ENCODE peak calls at places on chromosomes 16 and 17, in four cellular contexts. S is HEK293T, X is ACHN, U is A549. K is an unnamed sample.

GRCh38 chr16:24499193-24499814 is 40.1 kb upstream of the RBBP6 start:
- DNase-seq in S (peak), X (peak), U (peak), K (peak)

GRCh38 chr17:50883850-50884291 is 17.7 kb upstream of the TOB1 start:
- DNase-seq in S (no peak), X (no peak), U (no peak), K (no peak)

GRCh38 chr16:56824335-56824734 is 40.7 kb upstream of the SLC12A3 start:
- DNase-seq in S (peak), X (peak), U (peak), K (no peak)

GRCh38 chr17:81509048-81509686 is 3.4 kb downstream of the ACTG1 start:
- DNase-seq in S (no peak), X (peak), U (no peak), K (no peak)

GRCh38 chr17:549197-550040 is 165.2 kb downstream of the VPS53 start:
- DNase-seq in S (no peak), X (peak), U (no peak), K (no peak)

GRCh38 chr17:9170336-9170735 is 149.0 kb downstream of the NTN1 start:
- DNase-seq in S (no peak), X (no peak), U (no peak), K (no peak)

GRCh38 chr17:38702166-38702899 is 2.7 kb upstream of the MLLT6 start:
- DNase-seq in S (peak), X (peak), U (peak), K (peak)

GRCh38 chr16:23509763-23510153 is 536 bp downstream of the GGA2 start:
- DNase-seq in S (peak), X (peak), U (no peak), K (peak)

GRCh38 chr16:175145-175949 is 1.1 kb upstream of the HBA1 start:
- DNase-seq in S (no peak), X (no peak), U (no peak), K (no peak)

GRCh38 chr17:7083592-7083991 is 3.5 kb upstream of the CLEC10A start:
- DNase-seq in S (no peak), X (no peak), U (no peak), K (peak)

GRCh38 chr16:28984619-28985135 is at the start of gene LAT:
- DNase-seq in S (no peak), X (peak), U (no peak), K (no peak)

GRCh38 chr17:47615766-47616424 is 33.8 kb upstream of the KPNB1 start:
- DNase-seq in S (peak), X (peak), U (peak), K (no peak)

GRCh38 chr16:48903054-48903453 is 293.1 kb upstream of the N4BP1 start:
- DNase-seq in S (no peak), X (no peak), U (no peak), K (no peak)

K was measured in aorta.